ENCODE peak calls at places on chromosomes 16 and 17, in seven cellular contexts. R, I, H, G, Y, U and B are unnamed samples. For H3K4me1, the result is how much of the 10 kb centered on the place peaks cover.

GRCh38 chr17:59786536-59787319 is 79.3 kb downstream of the VMP1 start:
- DNase-seq in U (peak), G (peak), Y (peak), H (peak), R (no peak), I (peak), B (peak)

GRCh38 chr17:48297825-48298224 is 132.2 kb downstream of the SKAP1 start:
- DNase-seq in I (no peak), U (no peak), H (no peak), G (no peak), Y (no peak), R (no peak), B (no peak)

GRCh38 chr16:76265434-76266045 is 11.7 kb upstream of the CNTNAP4 start:
- DNase-seq in Y (no peak), U (peak), G (peak), H (peak), R (no peak), I (peak), B (no peak)

GRCh38 chr17:49349535-49349934 is 12.5 kb downstream of the ZNF652 start:
- DNase-seq in I (no peak), R (no peak), U (peak), H (no peak), G (no peak), Y (no peak), B (no peak)

GRCh38 chr17:40251576-40251975 is 32.5 kb downstream of the WIPF2 start:
- DNase-seq in Y (peak), I (no peak), G (no peak), U (peak), R (no peak), H (peak), B (no peak)

GRCh38 chr17:57308543-57309186 is 52.3 kb downstream of the MSI2 start:
- DNase-seq in I (no peak), Y (no peak), U (no peak), G (no peak), H (no peak), R (no peak), B (no peak)

GRCh38 chr17:44898768-44899073 is 524 bp downstream of the EFTUD2 start:
- DNase-seq in U (no peak), R (no peak), Y (no peak), H (peak), G (no peak), I (no peak), B (no peak)

GRCh38 chr16:35414139-35414538 is 1954.7 kb downstream of the TP53TG3F start:
- DNase-seq in I (no peak), H (no peak), G (no peak), U (no peak), Y (no peak), R (no peak), B (no peak)

GRCh38 chr17:55456307-55457240 is 34.9 kb upstream of the MMD start:
- DNase-seq in R (no peak), I (no peak), U (no peak), H (no peak), Y (no peak), G (no peak), B (no peak)

GRCh38 chr16:84886536-84887090 is 66.8 kb downstream of the CRISPLD2 start:
- DNase-seq in Y (no peak), U (no peak), I (no peak), H (no peak), R (no peak), G (no peak), B (no peak)

GRCh38 chr16:47016700-47017133 is 43.2 kb upstream of the DNAJA2 start:
- DNase-seq in I (no peak), Y (no peak), G (no peak), H (peak), R (no peak), U (no peak), B (no peak)

GRCh38 chr17:80279895-80280294 is 19.2 kb downstream of the RNF213 start:
- DNase-seq in I (no peak), R (no peak), U (peak), Y (peak), H (peak), G (no peak), B (no peak)

GRCh38 chr16:84574191-84574590 is 43.7 kb downstream of the COTL1 start:
- DNase-seq in G (no peak), I (no peak), Y (no peak), H (no peak), U (no peak), R (no peak), B (no peak)

GRCh38 chr16:23847938-23848337 is 12.2 kb downstream of the PRKCB start:
- DNase-seq in H (no peak), Y (no peak), U (no peak), I (no peak), G (peak), R (peak), B (no peak)

GRCh38 chr16:57999366-57999970 is 1.0 kb downstream of the ZNF319 start:
- DNase-seq in Y (no peak), I (no peak), G (peak), U (peak), H (no peak), R (no peak), B (no peak)

GRCh38 chr17:3762922-3763776 is 37.8 kb downstream of the ITGAE start:
- DNase-seq in U (no peak), G (peak), R (no peak), Y (no peak), I (no peak), H (no peak), B (no peak)

GRCh38 chr17:77735341-77736206 is 222.9 kb upstream of the TNRC6C start:
- DNase-seq in Y (peak), H (peak), I (peak), U (no peak), G (no peak), R (no peak), B (peak)

DNA sequence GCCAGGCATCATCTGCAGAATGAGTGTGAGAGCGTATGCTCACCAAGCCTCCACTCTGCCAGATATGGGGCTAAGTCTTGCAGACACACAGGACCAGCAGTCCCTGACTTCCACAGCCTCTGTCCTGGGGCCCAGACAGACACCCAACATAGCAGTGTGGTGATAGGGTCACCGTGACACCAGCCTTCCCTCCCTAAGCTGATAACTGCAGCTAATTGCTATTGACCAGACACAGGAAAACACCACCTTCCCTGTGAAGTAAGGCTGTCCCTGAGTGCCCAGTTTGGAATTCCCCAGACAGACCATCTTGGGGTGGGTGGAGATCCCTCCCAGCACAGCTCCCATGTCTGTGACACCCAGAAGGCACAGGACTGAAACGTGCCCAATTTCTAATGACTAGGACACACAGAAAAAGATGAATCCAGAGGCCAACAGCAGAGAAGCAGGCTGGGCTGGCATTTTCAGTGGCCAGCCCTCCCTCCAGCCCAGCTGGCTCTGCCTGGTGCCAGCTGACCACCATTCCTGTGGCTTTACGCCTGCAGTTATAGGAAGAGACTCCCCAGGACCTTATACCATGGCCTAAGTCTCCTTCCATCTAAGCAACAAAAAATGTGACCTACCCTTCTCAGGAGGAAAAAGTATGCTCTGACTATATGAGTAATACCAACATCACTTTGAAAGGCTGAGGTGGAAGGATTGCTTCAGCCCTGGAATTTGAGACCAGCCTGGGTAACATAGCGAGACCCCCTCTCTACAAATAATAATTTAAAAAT is 30.3 kb downstream of the ATPAF2 start:
- DNase-seq in G (no peak), R (no peak), U (peak), H (no peak), Y (no peak), I (no peak), B (no peak)
- H3K4me1 ChIP-seq in G (under half), R (under half), U (under half), H (under half), Y (under half), I (under half), B (under half)

GRCh38 chr17:83173997-83174858 is 94.8 kb downstream of the METRNL start:
- DNase-seq in H (peak), I (peak), G (no peak), Y (peak), U (no peak), R (peak), B (no peak)

GRCh38 chr17:83175551-83176271 is 96.3 kb downstream of the METRNL start:
- DNase-seq in R (no peak), U (no peak), Y (no peak), H (no peak), I (peak), G (no peak), B (no peak)

GRCh38 chr17:83174859-83175550 is 95.6 kb downstream of the METRNL start:
- DNase-seq in R (no peak), U (no peak), H (no peak), Y (no peak), I (no peak), G (no peak), B (no peak)

GRCh38 chr17:83171661-83172060 is 92.3 kb downstream of the METRNL start:
- DNase-seq in G (no peak), I (peak), U (no peak), H (no peak), Y (no peak), R (no peak), B (no peak)

DNA sequence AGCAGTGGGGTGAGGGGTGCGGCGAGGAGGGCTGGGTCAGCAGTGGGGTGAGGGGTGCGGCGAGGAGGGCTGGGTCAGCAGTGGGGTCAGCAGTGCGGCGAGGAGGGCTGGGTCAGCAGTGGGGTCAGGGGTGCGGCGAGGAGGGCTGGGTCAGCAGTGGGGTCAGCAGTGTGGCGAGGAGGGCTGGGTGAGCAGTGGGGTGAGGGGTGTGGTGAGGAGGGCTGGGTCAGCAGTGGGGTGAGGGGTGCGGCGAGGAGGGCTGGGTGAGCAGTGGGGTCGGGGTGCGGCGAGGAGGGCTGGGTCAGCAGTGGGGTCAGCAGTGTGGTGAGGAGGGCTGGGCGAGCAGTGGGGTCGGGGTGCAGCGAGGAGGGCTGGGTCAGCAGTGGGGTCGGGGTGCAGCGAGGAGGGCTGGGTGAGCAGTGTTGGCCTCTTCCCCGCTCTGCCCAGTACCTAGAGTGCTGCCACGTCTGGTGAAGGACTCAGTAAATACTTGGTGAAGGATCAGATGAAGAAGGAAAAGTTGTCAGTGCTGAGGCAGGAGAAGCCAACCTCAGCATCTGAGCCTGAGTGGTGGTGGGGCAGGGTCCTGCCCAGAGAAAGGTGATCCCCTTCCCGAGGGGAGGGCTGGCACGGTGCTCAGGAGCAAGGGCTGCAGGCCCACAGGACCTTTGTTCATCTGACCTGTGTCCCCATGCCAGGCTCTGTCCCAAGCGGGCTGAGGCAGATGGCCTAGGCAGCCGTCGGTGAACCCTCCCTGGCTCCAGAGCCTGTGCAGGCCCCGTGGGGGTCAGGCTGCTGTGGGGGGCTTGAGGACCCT is 94.0 kb downstream of the METRNL start:
- DNase-seq in Y (peak), I (peak), H (no peak), R (peak), U (no peak), G (no peak), B (no peak)
- H3K4me1 ChIP-seq in Y (under half), I (under half), H (under half), R (under half), U (under half), G (under half), B (under half)

DNA sequence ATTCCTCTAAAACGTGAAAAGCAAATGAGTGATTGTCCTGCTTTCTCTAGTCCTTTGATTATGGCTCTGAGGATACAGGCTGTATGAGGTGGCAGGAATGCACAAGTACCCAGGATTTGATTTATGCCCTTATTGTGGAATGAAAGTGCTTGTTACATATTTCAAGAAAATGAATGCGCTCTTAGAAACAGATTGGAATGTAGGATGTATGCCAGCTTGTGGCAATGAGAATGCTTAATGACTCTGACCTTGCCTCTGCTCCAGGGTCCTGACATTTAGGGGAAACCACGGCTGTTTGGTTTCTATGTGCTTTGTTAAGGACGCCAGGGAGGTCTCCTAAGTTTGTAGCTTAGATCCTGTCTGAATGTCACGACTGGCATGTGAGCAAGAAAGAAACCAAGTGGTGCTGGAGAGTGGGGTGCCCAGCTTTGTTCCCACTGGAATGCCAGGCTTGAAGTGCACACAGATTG is 22.0 kb downstream of the PRCD start:
- DNase-seq in R (no peak), G (no peak), H (peak), U (no peak), Y (no peak), I (peak), B (no peak)
- H3K4me1 ChIP-seq in R (half or more), G (under half), H (under half), U (under half), Y (under half), I (half or more), B (under half)

DNA sequence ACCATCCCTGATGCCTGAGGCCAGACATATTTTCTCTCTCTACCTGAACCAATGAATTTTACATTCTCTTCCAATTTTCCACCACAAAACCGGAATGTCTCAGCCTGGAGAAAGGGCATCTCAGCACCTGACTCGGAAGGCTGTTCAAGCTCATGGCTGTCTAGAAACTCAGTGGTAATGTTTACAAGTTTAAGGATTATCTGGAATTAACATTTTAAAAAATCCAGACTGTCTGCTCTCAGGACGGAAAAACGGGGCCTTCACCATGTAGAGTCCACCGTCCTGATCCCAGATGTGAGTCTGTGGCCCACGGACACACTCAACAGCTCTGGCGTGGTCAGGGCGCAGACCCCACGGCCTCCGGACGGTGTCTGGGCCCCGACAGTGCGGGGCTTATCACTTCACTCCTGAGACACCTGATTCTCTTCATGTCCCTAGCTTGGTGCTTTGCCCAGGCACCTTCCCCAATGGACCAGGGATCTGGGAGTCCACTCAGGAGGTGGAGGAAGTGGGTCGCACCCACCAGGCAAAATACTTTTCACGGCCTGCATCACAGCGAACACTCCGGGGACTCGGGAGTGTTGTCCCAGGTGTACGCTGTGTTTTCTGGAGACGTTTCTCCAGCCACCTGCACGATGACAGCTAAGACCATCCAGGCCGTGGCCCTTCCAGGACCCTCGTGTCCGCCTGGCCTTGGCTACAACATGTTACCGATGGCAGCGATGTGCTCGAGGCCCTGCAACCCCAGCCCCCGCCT is 101.5 kb downstream of the ZNF778 start:
- DNase-seq in I (no peak), H (no peak), G (no peak), R (peak), U (no peak), Y (no peak), B (no peak)
- H3K4me1 ChIP-seq in I (half or more), H (half or more), G (half or more), R (half or more), U (half or more), Y (half or more), B (half or more)

DNA sequence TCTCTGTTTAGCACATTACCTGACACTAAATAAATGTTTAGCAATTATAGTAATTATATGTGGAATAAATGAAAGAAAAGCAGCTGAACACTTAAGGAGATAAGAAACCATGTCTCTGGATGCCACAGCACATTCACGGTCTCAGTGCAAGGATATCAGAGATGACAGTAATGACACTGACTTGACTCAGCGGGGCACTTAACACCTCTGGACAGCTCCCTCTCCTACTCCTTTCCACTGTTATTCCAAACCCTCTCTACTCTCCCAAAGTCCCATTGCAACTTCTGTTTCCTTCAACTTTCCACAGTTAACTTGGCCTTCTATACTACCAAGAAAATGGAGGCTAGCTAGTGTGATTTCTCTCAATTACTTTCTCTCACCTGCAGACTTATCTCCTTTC is 93.0 kb upstream of the CORO6 start:
- DNase-seq in Y (no peak), H (no peak), R (no peak), G (no peak), U (no peak), I (no peak), B (no peak)
- H3K4me1 ChIP-seq in Y (under half), H (under half), R (half or more), G (under half), U (under half), I (under half), B (under half)